ENCODE peak calls at places on chromosome 19, in four cellular contexts. T is RWPE1, Z is DMS79 treated with DMSO at 0.1 percent for 48 hours, H is HL-60. K is an unnamed sample.

GRCh38 chr19:29528946-29529645 is 3.3 kb downstream of the VSTM2B start:
- DNase-seq in H (no peak), T (no peak), Z (peak; percentile 52), K (no peak)

GRCh38 chr19:48837081-48837524 is 812 bp upstream of the HSD17B14 start:
- DNase-seq in T (no peak), Z (peak; percentile 66), H (no peak), K (no peak)

GRCh38 chr19:33064117-33064777 is 441 bp downstream of the RHPN2 start:
- DNase-seq in T (peak; percentile 24), Z (peak; percentile 30), H (no peak), K (peak; percentile 66)

GRCh38 chr19:48868196-48868886 is at the start of gene PLEKHA4:
- DNase-seq in H (no peak), T (no peak), Z (no peak), K (peak; percentile 66)

GRCh38 chr19:38977445-38978314 is 2.1 kb upstream of the FBXO17 start:
- DNase-seq in Z (no peak), H (no peak), T (no peak), K (no peak)

GRCh38 chr19:3673506-3674439 is 26.5 kb downstream of the PIP5K1C start:
- DNase-seq in Z (no peak), H (no peak), T (no peak), K (no peak)

GRCh38 chr19:42253245-42254082 is 1.5 kb downstream of the ERF start:
- DNase-seq in Z (peak; percentile 37), H (peak; percentile 86), T (peak; percentile 70), K (peak; percentile 51)

GRCh38 chr19:35327642-35328041 is 1.3 kb upstream of the CD22 start:
- DNase-seq in H (no peak), T (no peak), Z (no peak), K (no peak)

GRCh38 chr19:13008926-13009787 is 13.9 kb downstream of the NFIX start:
- DNase-seq in T (no peak), H (no peak), Z (no peak), K (no peak)

GRCh38 chr19:40247178-40247577 is 20.7 kb upstream of the CCNP start:
- DNase-seq in T (no peak), H (no peak), Z (peak; percentile 48), K (no peak)

GRCh38 chr19:3276341-3276799 is 51.9 kb downstream of the CELF5 start:
- DNase-seq in T (peak; percentile 77), H (no peak), Z (no peak), K (peak; percentile 90)

GRCh38 chr19:16153582-16154336 is 10.3 kb downstream of the HSH2D start:
- DNase-seq in H (no peak), Z (no peak), T (no peak), K (peak; percentile 31)

GRCh38 chr19:4732680-4733114 is 9.1 kb upstream of the DPP9 start:
- DNase-seq in T (peak; percentile 77), H (no peak), Z (peak; percentile 71), K (peak; percentile 78)

GRCh38 chr19:10670187-10670586 is 16.0 kb downstream of the ILF3 start:
- DNase-seq in T (no peak), H (no peak), Z (no peak), K (no peak)

GRCh38 chr19:2974342-2974932 is 2.9 kb upstream of the TLE6 start:
- DNase-seq in T (no peak), Z (no peak), H (no peak), K (no peak)

GRCh38 chr19:4279530-4280422 is 710 bp downstream of the SHD start:
- DNase-seq in Z (no peak), T (no peak), H (no peak), K (no peak)

GRCh38 chr19:28737021-28737525 is 475.9 kb downstream of the UQCRFS1 start:
- DNase-seq in H (no peak), Z (no peak), T (peak; percentile 20), K (peak; percentile 62)

GRCh38 chr19:29873024-29873800 is 61.4 kb downstream of the CCNE1 start:
- DNase-seq in Z (peak; percentile 29), H (no peak), T (peak; percentile 56), K (no peak)

GRCh38 chr19:30566681-30567420 is 194.7 kb downstream of the ZNF536 start:
- DNase-seq in Z (no peak), T (no peak), H (no peak), K (no peak)

GRCh38 chr19:48102870-48103751 is 7.5 kb downstream of the PLA2G4C start:
- DNase-seq in H (peak; percentile 30), T (peak; percentile 39), Z (peak; percentile 2), K (peak; percentile 65)

GRCh38 chr19:36973021-36973843 is 57.1 kb downstream of the ZNF568 start:
- DNase-seq in H (peak; percentile 5), T (peak; percentile 11), Z (peak; percentile 76), K (no peak)

GRCh38 chr19:30547192-30547591 is 175.0 kb downstream of the ZNF536 start:
- DNase-seq in T (no peak), Z (no peak), H (no peak), K (no peak)

GRCh38 chr19:1672769-1673644 is 20.6 kb upstream of the TCF3 start:
- DNase-seq in T (no peak), Z (no peak), H (no peak), K (no peak)

GRCh38 chr19:34241513-34242337 is 12.6 kb upstream of the GARRE1 start:
- DNase-seq in H (no peak), T (no peak), Z (peak; percentile 72), K (no peak)

K was measured in SW480.